ENCODE peak calls at places on chromosomes 13 and 19, in four cellular contexts. One of them, this sample, is unnamed.

GRCh38 chr13:90690458-90691063 is 656.9 kb upstream of the MIR17HG start:
- DNase-seq in cardiac fibroblast: peak; percentile 96
- DNase-seq in omental fat pad: no peak
- DNase-seq in progenitor cell of endocrine pancreas: no peak
- DNase-seq in this sample: no peak

GRCh38 chr13:45603338-45603737 is 12.2 kb downstream of the ERICH6B start:
- DNase-seq in cardiac fibroblast: no peak
- DNase-seq in omental fat pad: no peak
- DNase-seq in progenitor cell of endocrine pancreas: no peak
- DNase-seq in this sample: no peak

GRCh38 chr13:57633950-57634828 is 2.6 kb downstream of the PCDH17 start:
- DNase-seq in cardiac fibroblast: no peak
- DNase-seq in omental fat pad: no peak
- DNase-seq in progenitor cell of endocrine pancreas: peak; percentile 11
- DNase-seq in this sample: no peak

GRCh38 chr19:13665125-13665903 is 99.0 kb upstream of the MRI1 start:
- DNase-seq in cardiac fibroblast: no peak
- DNase-seq in omental fat pad: no peak
- DNase-seq in progenitor cell of endocrine pancreas: no peak
- DNase-seq in this sample: no peak

GRCh38 chr19:50511069-50511822 is at the start of gene JOSD2:
- DNase-seq in cardiac fibroblast: peak; percentile 100
- DNase-seq in omental fat pad: peak; percentile 99
- DNase-seq in progenitor cell of endocrine pancreas: peak; percentile 90
- DNase-seq in this sample: peak; percentile 96

GRCh38 chr13:104586010-104586746 is 1520.0 kb upstream of the SLC10A2 start:
- DNase-seq in cardiac fibroblast: peak; percentile 85
- DNase-seq in omental fat pad: no peak
- DNase-seq in progenitor cell of endocrine pancreas: no peak
- DNase-seq in this sample: no peak

GRCh38 chr19:4376991-4377781 is 23.2 kb downstream of the SH3GL1 start:
- DNase-seq in cardiac fibroblast: no peak
- DNase-seq in omental fat pad: no peak
- DNase-seq in progenitor cell of endocrine pancreas: no peak
- DNase-seq in this sample: no peak

GRCh38 chr13:99969934-99970760 is 1.4 kb downstream of the ZIC5 start:
- DNase-seq in cardiac fibroblast: no peak
- DNase-seq in omental fat pad: no peak
- DNase-seq in progenitor cell of endocrine pancreas: no peak
- DNase-seq in this sample: peak; percentile 65

GRCh38 chr19:17089238-17089637 is 13.7 kb downstream of the MYO9B start:
- DNase-seq in cardiac fibroblast: peak; percentile 35
- DNase-seq in omental fat pad: no peak
- DNase-seq in progenitor cell of endocrine pancreas: no peak
- DNase-seq in this sample: no peak

GRCh38 chr19:46503848-46504453 is 8.3 kb upstream of the PNMA8B start:
- DNase-seq in cardiac fibroblast: no peak
- DNase-seq in omental fat pad: no peak
- DNase-seq in progenitor cell of endocrine pancreas: no peak
- DNase-seq in this sample: no peak

GRCh38 chr13:79530270-79530669 is 49.3 kb downstream of the NDFIP2 start:
- DNase-seq in cardiac fibroblast: no peak
- DNase-seq in omental fat pad: no peak
- DNase-seq in progenitor cell of endocrine pancreas: no peak
- DNase-seq in this sample: no peak
- TF ChIP-seq CTCF in cardiac fibroblast: no peak
- TF ChIP-seq CTCF in omental fat pad: no peak
- TF ChIP-seq CTCF in progenitor cell of endocrine pancreas: no peak
- TF ChIP-seq CTCF in this sample: no peak

GRCh38 chr13:95300625-95301134 is 571 bp downstream of the ABCC4 start:
- DNase-seq in cardiac fibroblast: peak; percentile 57
- DNase-seq in omental fat pad: no peak
- DNase-seq in progenitor cell of endocrine pancreas: peak; percentile 11
- DNase-seq in this sample: peak; percentile 37
- TF ChIP-seq CTCF in cardiac fibroblast: no peak
- TF ChIP-seq CTCF in omental fat pad: no peak
- TF ChIP-seq CTCF in progenitor cell of endocrine pancreas: peak; percentile 19
- TF ChIP-seq CTCF in this sample: no peak

DNA sequence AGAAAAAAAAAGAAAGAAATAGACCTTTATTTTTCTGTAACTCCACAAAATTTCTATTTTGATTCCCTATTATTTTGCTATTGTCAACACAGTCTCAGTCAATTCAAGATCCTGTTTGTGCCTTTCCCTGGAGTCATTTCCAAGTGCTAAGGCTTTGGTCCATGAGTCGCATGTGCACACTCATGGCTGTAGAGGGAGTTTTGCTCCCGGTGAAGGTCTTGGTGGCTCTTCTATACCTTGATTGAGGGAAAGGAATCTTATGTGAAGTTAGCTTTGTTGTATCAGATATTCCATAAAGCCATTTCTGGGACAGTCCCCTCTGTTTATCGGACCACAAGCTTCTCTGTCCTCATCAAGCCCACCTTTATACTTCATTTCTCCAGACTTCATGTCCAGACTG is 58.7 kb upstream of the ALOX5AP start:
- DNase-seq in cardiac fibroblast: peak; percentile 42
- DNase-seq in omental fat pad: no peak
- DNase-seq in progenitor cell of endocrine pancreas: no peak
- DNase-seq in this sample: no peak
- TF ChIP-seq CTCF in cardiac fibroblast: peak; percentile 60
- TF ChIP-seq CTCF in omental fat pad: no peak
- TF ChIP-seq CTCF in progenitor cell of endocrine pancreas: peak; percentile 25
- TF ChIP-seq CTCF in this sample: no peak

GRCh38 chr19:1754651-1755466 is 1.6 kb downstream of the ONECUT3 start:
- DNase-seq in cardiac fibroblast: no peak
- DNase-seq in omental fat pad: no peak
- DNase-seq in progenitor cell of endocrine pancreas: no peak
- DNase-seq in this sample: no peak
- TF ChIP-seq CTCF in cardiac fibroblast: no peak
- TF ChIP-seq CTCF in omental fat pad: no peak
- TF ChIP-seq CTCF in progenitor cell of endocrine pancreas: no peak
- TF ChIP-seq CTCF in this sample: no peak

GRCh38 chr13:20206836-20207235 is 14.1 kb upstream of the GJB2 start:
- DNase-seq in cardiac fibroblast: no peak
- DNase-seq in omental fat pad: no peak
- DNase-seq in progenitor cell of endocrine pancreas: no peak
- DNase-seq in this sample: no peak

GRCh38 chr13:20209937-20210336 is 17.2 kb upstream of the GJB2 start:
- DNase-seq in cardiac fibroblast: no peak
- DNase-seq in omental fat pad: no peak
- DNase-seq in progenitor cell of endocrine pancreas: no peak
- DNase-seq in this sample: no peak

GRCh38 chr13:20206065-20206725 is 13.5 kb upstream of the GJB2 start:
- DNase-seq in cardiac fibroblast: no peak
- DNase-seq in omental fat pad: no peak
- DNase-seq in progenitor cell of endocrine pancreas: no peak
- DNase-seq in this sample: no peak
- TF ChIP-seq CTCF in cardiac fibroblast: no peak
- TF ChIP-seq CTCF in omental fat pad: no peak
- TF ChIP-seq CTCF in progenitor cell of endocrine pancreas: no peak
- TF ChIP-seq CTCF in this sample: no peak

GRCh38 chr13:59542303-59542702 is 621.4 kb downstream of the DIAPH3 start:
- DNase-seq in cardiac fibroblast: no peak
- DNase-seq in omental fat pad: no peak
- DNase-seq in progenitor cell of endocrine pancreas: no peak
- DNase-seq in this sample: no peak

GRCh38 chr13:59545007-59545406 is 618.7 kb downstream of the DIAPH3 start:
- DNase-seq in cardiac fibroblast: no peak
- DNase-seq in omental fat pad: no peak
- DNase-seq in progenitor cell of endocrine pancreas: no peak
- DNase-seq in this sample: no peak

GRCh38 chr13:59543418-59543817 is 620.3 kb downstream of the DIAPH3 start:
- DNase-seq in cardiac fibroblast: no peak
- DNase-seq in omental fat pad: no peak
- DNase-seq in progenitor cell of endocrine pancreas: no peak
- DNase-seq in this sample: no peak

GRCh38 chr13:59546178-59546577 is 617.5 kb downstream of the DIAPH3 start:
- DNase-seq in cardiac fibroblast: no peak
- DNase-seq in omental fat pad: no peak
- DNase-seq in progenitor cell of endocrine pancreas: no peak
- DNase-seq in this sample: no peak

DNA sequence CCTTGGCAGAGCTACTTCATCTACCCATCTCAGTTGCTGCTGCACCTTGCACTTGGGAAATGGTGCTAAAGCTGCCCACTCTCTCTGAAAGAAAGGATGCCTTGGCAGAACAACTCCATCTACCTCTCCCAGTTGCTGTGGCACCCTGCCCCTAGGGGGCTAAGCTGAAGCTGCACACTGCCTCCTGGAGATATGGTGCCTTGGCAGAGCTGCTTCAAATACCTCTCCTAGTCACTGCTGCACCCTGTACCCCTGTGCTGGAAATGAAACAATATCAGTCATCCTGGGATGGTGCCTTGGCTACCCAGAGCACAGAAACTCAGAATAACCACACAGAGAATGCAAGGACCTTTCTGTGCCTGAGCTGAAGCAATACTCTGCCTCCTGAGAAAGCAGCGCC is 615.8 kb downstream of the DIAPH3 start:
- DNase-seq in cardiac fibroblast: no peak
- DNase-seq in omental fat pad: no peak
- DNase-seq in progenitor cell of endocrine pancreas: no peak
- DNase-seq in this sample: no peak
- TF ChIP-seq CTCF in cardiac fibroblast: no peak
- TF ChIP-seq CTCF in omental fat pad: no peak
- TF ChIP-seq CTCF in progenitor cell of endocrine pancreas: no peak
- TF ChIP-seq CTCF in this sample: no peak

DNA sequence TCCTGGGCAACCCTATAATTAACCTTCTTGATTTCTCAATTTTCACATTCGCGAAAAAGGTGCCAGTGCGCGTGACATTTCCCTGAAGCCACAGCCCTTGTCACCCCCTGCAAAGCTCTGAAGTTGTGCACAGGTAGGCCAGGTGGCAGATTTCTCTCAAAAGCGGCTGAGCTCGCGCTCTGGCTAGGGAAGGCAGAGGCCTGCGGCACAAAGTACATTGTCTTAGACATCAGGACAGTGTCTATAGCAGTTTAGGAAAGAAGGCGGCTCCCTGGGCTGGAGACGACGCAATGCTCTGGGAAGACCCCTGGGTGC is 42.9 kb upstream of the ZNF14 start:
- DNase-seq in cardiac fibroblast: no peak
- DNase-seq in omental fat pad: no peak
- DNase-seq in progenitor cell of endocrine pancreas: no peak
- DNase-seq in this sample: no peak
- TF ChIP-seq CTCF in cardiac fibroblast: no peak
- TF ChIP-seq CTCF in omental fat pad: no peak
- TF ChIP-seq CTCF in progenitor cell of endocrine pancreas: no peak
- TF ChIP-seq CTCF in this sample: no peak

GRCh38 chr19:21256722-21257121 is 72.5 kb downstream of the ZNF708 start:
- DNase-seq in cardiac fibroblast: peak; percentile 6
- DNase-seq in omental fat pad: no peak
- DNase-seq in progenitor cell of endocrine pancreas: no peak
- DNase-seq in this sample: no peak
- TF ChIP-seq CTCF in cardiac fibroblast: no peak
- TF ChIP-seq CTCF in omental fat pad: no peak
- TF ChIP-seq CTCF in progenitor cell of endocrine pancreas: peak; percentile 21
- TF ChIP-seq CTCF in this sample: peak; percentile 53

This sample was measured in D721Med.